ENCODE peak calls at places on chromosomes 12 and 14, in five cellular contexts. One of them, this sample, is unnamed.

GRCh38 chr14:80602931-80603330 is 338.6 kb downstream of the CEP128 start:
- DNase-seq in HTR-8/SVneo: no peak
- DNase-seq in progenitor cell of endocrine pancreas: no peak
- DNase-seq in fibroblast of mammary gland: no peak
- DNase-seq in Calu3: no peak
- DNase-seq in this sample: no peak

GRCh38 chr14:104693482-104694431 is 4.3 kb downstream of the INF2 start:
- DNase-seq in progenitor cell of endocrine pancreas: no peak
- DNase-seq in HTR-8/SVneo: no peak
- DNase-seq in Calu3: no peak
- DNase-seq in fibroblast of mammary gland: no peak
- DNase-seq in this sample: no peak

GRCh38 chr12:3102721-3103410 is 25.7 kb downstream of the TSPAN9 start:
- DNase-seq in progenitor cell of endocrine pancreas: no peak
- DNase-seq in fibroblast of mammary gland: no peak
- DNase-seq in HTR-8/SVneo: no peak
- DNase-seq in Calu3: no peak
- DNase-seq in this sample: no peak

GRCh38 chr14:51328942-51329350 is 88.9 kb downstream of the TMX1 start:
- DNase-seq in HTR-8/SVneo: no peak
- DNase-seq in Calu3: no peak
- DNase-seq in progenitor cell of endocrine pancreas: no peak
- DNase-seq in fibroblast of mammary gland: peak
- DNase-seq in this sample: no peak

GRCh38 chr12:14846042-14846587 is 2.8 kb upstream of the ART4 start:
- DNase-seq in Calu3: no peak
- DNase-seq in HTR-8/SVneo: no peak
- DNase-seq in fibroblast of mammary gland: no peak
- DNase-seq in progenitor cell of endocrine pancreas: no peak
- DNase-seq in this sample: no peak

GRCh38 chr12:23536293-23536692 is 413.2 kb downstream of the SOX5 start:
- DNase-seq in progenitor cell of endocrine pancreas: no peak
- DNase-seq in Calu3: no peak
- DNase-seq in HTR-8/SVneo: no peak
- DNase-seq in fibroblast of mammary gland: no peak
- DNase-seq in this sample: no peak

GRCh38 chr12:115818973-115819372 is 458.5 kb downstream of the MED13L start:
- DNase-seq in progenitor cell of endocrine pancreas: no peak
- DNase-seq in fibroblast of mammary gland: no peak
- DNase-seq in HTR-8/SVneo: no peak
- DNase-seq in Calu3: no peak
- DNase-seq in this sample: no peak

GRCh38 chr14:100994082-100994481 is 90.6 kb upstream of the RTL1 start:
- DNase-seq in progenitor cell of endocrine pancreas: no peak
- DNase-seq in Calu3: no peak
- DNase-seq in fibroblast of mammary gland: peak
- DNase-seq in HTR-8/SVneo: no peak
- DNase-seq in this sample: no peak

GRCh38 chr12:94266390-94266789 is 118.0 kb downstream of the PLXNC1 start:
- DNase-seq in HTR-8/SVneo: no peak
- DNase-seq in progenitor cell of endocrine pancreas: no peak
- DNase-seq in fibroblast of mammary gland: no peak
- DNase-seq in Calu3: no peak
- DNase-seq in this sample: no peak

GRCh38 chr12:91053951-91054715 is 3.7 kb downstream of the KERA start:
- DNase-seq in Calu3: no peak
- DNase-seq in fibroblast of mammary gland: peak
- DNase-seq in HTR-8/SVneo: no peak
- DNase-seq in progenitor cell of endocrine pancreas: no peak
- DNase-seq in this sample: no peak

GRCh38 chr14:95701846-95702221 is 12.1 kb downstream of the TCL1A start:
- DNase-seq in Calu3: no peak
- DNase-seq in progenitor cell of endocrine pancreas: no peak
- DNase-seq in fibroblast of mammary gland: peak
- DNase-seq in HTR-8/SVneo: no peak
- DNase-seq in this sample: no peak

GRCh38 chr12:116066381-116067230 is 210.9 kb downstream of the MED13L start:
- DNase-seq in fibroblast of mammary gland: peak
- DNase-seq in HTR-8/SVneo: no peak
- DNase-seq in progenitor cell of endocrine pancreas: peak
- DNase-seq in Calu3: peak
- DNase-seq in this sample: no peak

GRCh38 chr12:123058471-123058870 is 78.0 kb downstream of the ARL6IP4 start:
- DNase-seq in progenitor cell of endocrine pancreas: no peak
- DNase-seq in Calu3: no peak
- DNase-seq in fibroblast of mammary gland: no peak
- DNase-seq in HTR-8/SVneo: no peak
- DNase-seq in this sample: no peak

GRCh38 chr12:17148706-17149105 is 542.7 kb upstream of the LMO3 start:
- DNase-seq in fibroblast of mammary gland: no peak
- DNase-seq in progenitor cell of endocrine pancreas: no peak
- DNase-seq in HTR-8/SVneo: no peak
- DNase-seq in Calu3: no peak
- DNase-seq in this sample: no peak

GRCh38 chr12:75814856-75815754 is 216.5 kb downstream of the PHLDA1 start:
- DNase-seq in Calu3: peak
- DNase-seq in HTR-8/SVneo: no peak
- DNase-seq in progenitor cell of endocrine pancreas: no peak
- DNase-seq in fibroblast of mammary gland: peak
- DNase-seq in this sample: no peak

GRCh38 chr14:92586001-92586947 is 72.7 kb downstream of the RIN3 start:
- DNase-seq in progenitor cell of endocrine pancreas: no peak
- DNase-seq in fibroblast of mammary gland: peak
- DNase-seq in HTR-8/SVneo: peak
- DNase-seq in Calu3: no peak
- DNase-seq in this sample: no peak

GRCh38 chr12:12870454-12870853 is 20.9 kb upstream of the GPRC5A start:
- DNase-seq in HTR-8/SVneo: peak
- DNase-seq in fibroblast of mammary gland: peak
- DNase-seq in progenitor cell of endocrine pancreas: no peak
- DNase-seq in Calu3: no peak
- DNase-seq in this sample: no peak

GRCh38 chr14:68924392-68925158 is 54.5 kb downstream of the ACTN1 start:
- DNase-seq in fibroblast of mammary gland: no peak
- DNase-seq in HTR-8/SVneo: peak
- DNase-seq in progenitor cell of endocrine pancreas: no peak
- DNase-seq in Calu3: no peak
- DNase-seq in this sample: no peak